ENCODE peak calls at places on chromosome 13, in six cellular contexts. One of them, this sample, is unnamed.

GRCh38 chr13:78022164-78022877 is 103.7 kb upstream of the EDNRB start:
- DNase-seq in gastrocnemius medialis: no peak
- DNase-seq in astrocyte: peak; percentile 60
- DNase-seq in CD4-positive, alpha-beta T cell: no peak
- DNase-seq in cardiac muscle cell: no peak
- DNase-seq in cardiac fibroblast: peak; percentile 74
- DNase-seq in this sample: no peak

GRCh38 chr13:28679628-28680027 is 20.7 kb downstream of the POMP start:
- DNase-seq in gastrocnemius medialis: no peak
- DNase-seq in cardiac fibroblast: peak; percentile 42
- DNase-seq in CD4-positive, alpha-beta T cell: no peak
- DNase-seq in cardiac muscle cell: no peak
- DNase-seq in astrocyte: no peak
- DNase-seq in this sample: no peak

GRCh38 chr13:114017028-114017630 is 43.3 kb upstream of the C13orf46 start:
- DNase-seq in cardiac muscle cell: no peak
- DNase-seq in gastrocnemius medialis: no peak
- DNase-seq in astrocyte: no peak
- DNase-seq in CD4-positive, alpha-beta T cell: no peak
- DNase-seq in cardiac fibroblast: peak; percentile 53
- DNase-seq in this sample: no peak

GRCh38 chr13:66659291-66660012 is 570.7 kb downstream of the PCDH9 start:
- DNase-seq in gastrocnemius medialis: no peak
- DNase-seq in astrocyte: peak; percentile 35
- DNase-seq in cardiac muscle cell: no peak
- DNase-seq in cardiac fibroblast: peak; percentile 37
- DNase-seq in CD4-positive, alpha-beta T cell: no peak
- DNase-seq in this sample: no peak

GRCh38 chr13:21625366-21625765 is 21.4 kb upstream of the MICU2 start:
- DNase-seq in astrocyte: peak; percentile 7
- DNase-seq in cardiac fibroblast: peak; percentile 29
- DNase-seq in gastrocnemius medialis: no peak
- DNase-seq in CD4-positive, alpha-beta T cell: no peak
- DNase-seq in cardiac muscle cell: no peak
- DNase-seq in this sample: no peak

GRCh38 chr13:33363328-33363727 is 77.8 kb upstream of the STARD13 start:
- DNase-seq in astrocyte: no peak
- DNase-seq in cardiac muscle cell: no peak
- DNase-seq in gastrocnemius medialis: no peak
- DNase-seq in cardiac fibroblast: no peak
- DNase-seq in CD4-positive, alpha-beta T cell: no peak
- DNase-seq in this sample: no peak

GRCh38 chr13:33285420-33286124 is at the start of gene STARD13:
- DNase-seq in cardiac fibroblast: peak; percentile 98
- DNase-seq in astrocyte: peak; percentile 97
- DNase-seq in cardiac muscle cell: peak; percentile 93
- DNase-seq in gastrocnemius medialis: peak; percentile 92
- DNase-seq in CD4-positive, alpha-beta T cell: no peak
- DNase-seq in this sample: peak; percentile 70

GRCh38 chr13:25232937-25233515 is 54.3 kb downstream of the MTMR6 start:
- DNase-seq in gastrocnemius medialis: no peak
- DNase-seq in cardiac fibroblast: peak; percentile 57
- DNase-seq in CD4-positive, alpha-beta T cell: no peak
- DNase-seq in cardiac muscle cell: peak; percentile 51
- DNase-seq in astrocyte: no peak
- DNase-seq in this sample: no peak

GRCh38 chr13:53782400-53783030 is 753.9 kb downstream of the OLFM4 start:
- DNase-seq in CD4-positive, alpha-beta T cell: no peak
- DNase-seq in astrocyte: peak; percentile 18
- DNase-seq in gastrocnemius medialis: no peak
- DNase-seq in cardiac muscle cell: peak; percentile 84
- DNase-seq in cardiac fibroblast: peak; percentile 62
- DNase-seq in this sample: peak; percentile 18

GRCh38 chr13:78339927-78340326 is 263.4 kb downstream of the POU4F1 start:
- DNase-seq in cardiac fibroblast: no peak
- DNase-seq in gastrocnemius medialis: no peak
- DNase-seq in CD4-positive, alpha-beta T cell: no peak
- DNase-seq in astrocyte: no peak
- DNase-seq in cardiac muscle cell: peak; percentile 2
- DNase-seq in this sample: no peak

GRCh38 chr13:65943711-65944110 is 1286.4 kb downstream of the PCDH9 start:
- DNase-seq in cardiac fibroblast: peak; percentile 60
- DNase-seq in cardiac muscle cell: no peak
- DNase-seq in gastrocnemius medialis: no peak
- DNase-seq in CD4-positive, alpha-beta T cell: no peak
- DNase-seq in astrocyte: peak; percentile 44
- DNase-seq in this sample: no peak

GRCh38 chr13:49499889-49500660 is 4.3 kb downstream of the PHF11 start:
- DNase-seq in CD4-positive, alpha-beta T cell: no peak
- DNase-seq in cardiac fibroblast: peak; percentile 58
- DNase-seq in gastrocnemius medialis: no peak
- DNase-seq in cardiac muscle cell: no peak
- DNase-seq in astrocyte: peak; percentile 83
- DNase-seq in this sample: no peak

GRCh38 chr13:41050041-41050440 is 11.3 kb upstream of the WBP4 start:
- DNase-seq in gastrocnemius medialis: no peak
- DNase-seq in CD4-positive, alpha-beta T cell: no peak
- DNase-seq in cardiac fibroblast: peak; percentile 18
- DNase-seq in astrocyte: no peak
- DNase-seq in cardiac muscle cell: no peak
- DNase-seq in this sample: no peak

GRCh38 chr13:76812206-76812882 is 73.9 kb downstream of the KCTD12 start:
- DNase-seq in astrocyte: no peak
- DNase-seq in CD4-positive, alpha-beta T cell: no peak
- DNase-seq in cardiac muscle cell: no peak
- DNase-seq in cardiac fibroblast: peak; percentile 65
- DNase-seq in gastrocnemius medialis: peak; percentile 23
- DNase-seq in this sample: no peak

DNA sequence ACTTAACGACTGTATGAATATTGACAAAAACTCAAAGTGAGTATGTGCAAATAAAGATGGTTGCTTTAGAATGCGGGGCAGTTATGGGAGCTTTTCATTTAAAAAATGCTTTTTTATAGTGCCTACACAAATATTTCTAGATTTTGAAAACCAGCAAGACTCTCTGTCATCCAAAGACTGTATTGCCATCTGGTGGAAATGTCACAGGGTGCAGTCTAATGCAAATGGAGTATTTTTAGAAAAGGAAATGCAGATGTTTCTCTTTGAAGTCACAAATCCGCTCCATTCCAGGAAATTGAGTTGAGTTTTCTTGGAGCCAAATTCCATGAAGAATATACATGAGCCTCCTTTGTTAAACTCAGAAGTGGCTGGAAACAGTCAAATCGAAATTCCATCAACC is 2.3 kb upstream of the C1QTNF9B start:
- DNase-seq in cardiac muscle cell: peak; percentile 40
- DNase-seq in astrocyte: peak; percentile 23
- DNase-seq in cardiac fibroblast: peak; percentile 59
- DNase-seq in CD4-positive, alpha-beta T cell: no peak
- DNase-seq in gastrocnemius medialis: no peak
- DNase-seq in this sample: peak; percentile 36
- TF ChIP-seq CTCF in cardiac muscle cell: peak; percentile 61
- TF ChIP-seq CTCF in astrocyte: peak; percentile 75
- TF ChIP-seq CTCF in cardiac fibroblast: peak; percentile 63
- TF ChIP-seq CTCF in CD4-positive, alpha-beta T cell: peak; percentile 69
- TF ChIP-seq CTCF in gastrocnemius medialis: peak; percentile 45
- TF ChIP-seq CTCF in this sample: peak; percentile 74

GRCh38 chr13:110885966-110886365 is 28.9 kb downstream of the ANKRD10 start:
- DNase-seq in astrocyte: no peak
- DNase-seq in cardiac fibroblast: no peak
- DNase-seq in gastrocnemius medialis: no peak
- DNase-seq in cardiac muscle cell: no peak
- DNase-seq in CD4-positive, alpha-beta T cell: no peak
- DNase-seq in this sample: no peak
- TF ChIP-seq CTCF in astrocyte: no peak
- TF ChIP-seq CTCF in cardiac fibroblast: no peak
- TF ChIP-seq CTCF in gastrocnemius medialis: no peak
- TF ChIP-seq CTCF in cardiac muscle cell: peak; percentile 2
- TF ChIP-seq CTCF in CD4-positive, alpha-beta T cell: no peak
- TF ChIP-seq CTCF in this sample: no peak

DNA sequence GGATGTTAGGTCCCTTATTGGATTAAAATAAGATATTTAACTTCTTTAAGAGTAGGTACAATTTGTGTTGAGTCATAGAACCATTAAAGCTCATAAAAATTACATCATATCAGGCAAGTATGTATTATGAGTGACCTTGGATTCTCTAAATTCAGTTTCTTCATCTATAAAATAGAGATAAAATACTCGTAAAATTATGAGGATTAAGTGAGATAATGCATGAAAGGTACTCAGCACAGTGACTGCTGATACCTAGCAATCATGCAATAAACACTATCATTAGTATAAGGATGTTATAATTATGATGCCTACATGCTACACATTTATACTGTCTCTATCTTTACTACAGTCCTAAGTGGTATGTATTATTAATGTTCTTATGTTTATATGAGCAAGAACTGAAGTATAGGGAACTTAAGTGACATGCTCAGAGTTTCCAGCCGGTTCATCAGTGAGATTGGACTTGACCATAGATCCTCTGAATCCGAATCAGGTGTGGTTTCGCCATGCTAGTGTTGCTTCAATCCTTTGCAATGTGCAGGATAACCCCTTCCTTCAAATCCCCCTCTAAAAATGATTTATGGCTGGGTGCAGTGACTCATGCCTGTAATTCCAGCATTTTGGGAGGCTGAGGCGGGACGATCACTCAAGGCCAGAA is 22.9 kb upstream of the FRY start:
- DNase-seq in cardiac muscle cell: no peak
- DNase-seq in CD4-positive, alpha-beta T cell: no peak
- DNase-seq in astrocyte: no peak
- DNase-seq in cardiac fibroblast: no peak
- DNase-seq in gastrocnemius medialis: no peak
- DNase-seq in this sample: no peak
- TF ChIP-seq CTCF in cardiac muscle cell: no peak
- TF ChIP-seq CTCF in CD4-positive, alpha-beta T cell: no peak
- TF ChIP-seq CTCF in astrocyte: no peak
- TF ChIP-seq CTCF in cardiac fibroblast: no peak
- TF ChIP-seq CTCF in gastrocnemius medialis: no peak
- TF ChIP-seq CTCF in this sample: no peak

GRCh38 chr13:109719962-109720646 is 66.3 kb downstream of the IRS2 start:
- DNase-seq in astrocyte: no peak
- DNase-seq in cardiac muscle cell: no peak
- DNase-seq in CD4-positive, alpha-beta T cell: no peak
- DNase-seq in cardiac fibroblast: no peak
- DNase-seq in gastrocnemius medialis: no peak
- DNase-seq in this sample: no peak
- TF ChIP-seq CTCF in astrocyte: no peak
- TF ChIP-seq CTCF in cardiac muscle cell: no peak
- TF ChIP-seq CTCF in CD4-positive, alpha-beta T cell: no peak
- TF ChIP-seq CTCF in cardiac fibroblast: no peak
- TF ChIP-seq CTCF in gastrocnemius medialis: no peak
- TF ChIP-seq CTCF in this sample: no peak

DNA sequence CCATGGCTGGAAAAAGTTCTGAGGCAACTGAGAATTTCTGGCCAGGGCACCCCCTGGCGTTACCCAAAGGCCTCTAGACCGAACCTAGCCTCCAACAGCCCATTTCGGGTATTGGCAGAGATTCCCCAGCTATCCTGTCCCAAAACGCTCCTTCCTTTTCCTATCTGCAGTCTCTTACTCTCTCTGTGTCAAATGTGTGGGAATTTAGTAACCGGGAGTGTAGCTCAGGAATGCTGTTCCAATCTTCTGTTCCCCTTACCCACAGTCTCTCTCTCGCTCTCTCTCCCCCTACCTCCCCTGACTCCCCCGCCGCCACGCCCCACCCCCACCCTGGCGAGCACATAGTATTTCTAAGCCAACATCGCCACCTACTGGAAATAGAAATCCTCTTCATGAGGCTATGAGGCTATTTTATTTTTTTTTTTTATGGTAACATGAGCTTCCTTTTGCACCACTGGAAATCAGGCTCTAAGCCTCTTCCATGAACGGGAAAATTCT is 27.0 kb downstream of the OXGR1 start:
- DNase-seq in CD4-positive, alpha-beta T cell: no peak
- DNase-seq in cardiac muscle cell: no peak
- DNase-seq in astrocyte: no peak
- DNase-seq in cardiac fibroblast: no peak
- DNase-seq in gastrocnemius medialis: no peak
- DNase-seq in this sample: no peak
- TF ChIP-seq CTCF in CD4-positive, alpha-beta T cell: no peak
- TF ChIP-seq CTCF in cardiac muscle cell: no peak
- TF ChIP-seq CTCF in astrocyte: no peak
- TF ChIP-seq CTCF in cardiac fibroblast: no peak
- TF ChIP-seq CTCF in gastrocnemius medialis: no peak
- TF ChIP-seq CTCF in this sample: peak; percentile 27

DNA sequence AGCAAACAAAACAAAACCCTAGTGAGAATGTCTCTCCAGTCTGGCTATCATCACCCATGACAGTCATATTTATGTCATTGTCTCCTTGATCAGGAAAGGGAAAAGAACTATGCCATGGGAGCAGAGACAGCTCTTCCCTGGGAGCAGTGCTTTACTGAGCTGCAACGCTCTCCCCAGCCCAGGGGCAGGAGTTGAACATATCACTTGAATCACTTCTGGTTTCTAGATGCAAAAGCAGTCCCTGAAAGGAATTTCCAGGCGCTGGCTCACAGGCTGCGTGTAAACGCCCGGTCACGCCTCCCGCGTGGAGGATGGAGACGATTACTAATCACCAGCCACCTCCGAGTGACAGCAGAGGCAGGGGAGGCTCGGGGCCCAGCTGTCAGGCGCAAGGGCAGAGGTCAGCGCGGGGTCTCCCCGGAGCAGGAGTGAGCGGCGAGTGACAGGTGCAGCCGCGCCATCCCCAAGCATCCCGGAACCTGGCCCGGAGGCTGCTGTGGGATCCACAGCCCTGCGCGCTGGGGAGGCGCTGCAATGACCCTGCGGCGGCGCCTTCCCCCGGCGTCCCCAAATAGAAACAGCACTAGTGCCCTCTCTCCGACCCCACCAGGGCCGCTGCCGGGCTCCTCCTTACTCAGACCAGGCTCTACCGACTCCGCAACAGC is 23.5 kb upstream of the DCLK1 start:
- DNase-seq in CD4-positive, alpha-beta T cell: no peak
- DNase-seq in gastrocnemius medialis: no peak
- DNase-seq in astrocyte: no peak
- DNase-seq in cardiac muscle cell: peak; percentile 70
- DNase-seq in cardiac fibroblast: peak; percentile 9
- DNase-seq in this sample: peak; percentile 4
- TF ChIP-seq CTCF in CD4-positive, alpha-beta T cell: no peak
- TF ChIP-seq CTCF in gastrocnemius medialis: no peak
- TF ChIP-seq CTCF in astrocyte: no peak
- TF ChIP-seq CTCF in cardiac muscle cell: no peak
- TF ChIP-seq CTCF in cardiac fibroblast: no peak
- TF ChIP-seq CTCF in this sample: no peak

DNA sequence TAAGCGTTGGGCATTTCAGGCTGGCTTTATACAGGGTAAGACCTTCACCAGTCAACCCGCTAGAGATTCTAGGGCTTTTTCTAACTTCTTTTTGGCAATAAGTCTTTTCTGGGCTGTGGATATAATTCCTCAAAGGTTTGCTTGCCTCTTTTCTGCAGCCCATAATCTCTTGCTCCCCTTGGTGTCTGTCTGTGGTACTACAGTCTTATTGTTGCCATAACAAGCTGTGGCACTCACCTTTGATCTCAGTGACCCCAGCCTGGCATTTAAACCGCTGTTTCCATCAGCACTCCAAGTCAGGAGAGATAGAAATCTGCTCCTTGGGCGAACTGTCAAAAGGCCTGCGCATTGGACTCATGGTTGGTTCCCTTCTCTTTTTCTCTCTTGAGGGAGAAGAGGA is 14.5 kb upstream of the MPHOSPH8 start:
- DNase-seq in astrocyte: no peak
- DNase-seq in cardiac muscle cell: no peak
- DNase-seq in cardiac fibroblast: peak; percentile 54
- DNase-seq in CD4-positive, alpha-beta T cell: no peak
- DNase-seq in gastrocnemius medialis: no peak
- DNase-seq in this sample: peak; percentile 15
- TF ChIP-seq CTCF in astrocyte: peak; percentile 60
- TF ChIP-seq CTCF in cardiac muscle cell: peak; percentile 80
- TF ChIP-seq CTCF in cardiac fibroblast: peak; percentile 75
- TF ChIP-seq CTCF in CD4-positive, alpha-beta T cell: peak; percentile 29
- TF ChIP-seq CTCF in gastrocnemius medialis: no peak
- TF ChIP-seq CTCF in this sample: peak; percentile 57

This sample was measured in neural crest cell.